ENCODE peak calls at places on chromosomes 13 and 19, in five cellular contexts. One of them, this sample, is unnamed.

GRCh38 chr19:30358821-30359580 is 13.2 kb upstream of the ZNF536 start:
- DNase-seq in type B pancreatic cell: no peak
- DNase-seq in foreskin melanocyte: no peak
- DNase-seq in T-cell: no peak
- DNase-seq in foreskin fibroblast: no peak
- DNase-seq in this sample: no peak

GRCh38 chr19:29380581-29380980 is 145.2 kb upstream of the VSTM2B start:
- DNase-seq in foreskin fibroblast: no peak
- DNase-seq in foreskin melanocyte: no peak
- DNase-seq in type B pancreatic cell: peak
- DNase-seq in T-cell: no peak
- DNase-seq in this sample: no peak

GRCh38 chr19:38696733-38697055 is 47.6 kb downstream of the CAPN12 start:
- DNase-seq in type B pancreatic cell: no peak
- DNase-seq in T-cell: no peak
- DNase-seq in foreskin melanocyte: no peak
- DNase-seq in foreskin fibroblast: no peak
- DNase-seq in this sample: no peak

GRCh38 chr19:18868380-18869230 is 27.4 kb downstream of the CERS1 start:
- DNase-seq in T-cell: no peak
- DNase-seq in foreskin fibroblast: peak
- DNase-seq in type B pancreatic cell: no peak
- DNase-seq in foreskin melanocyte: no peak
- DNase-seq in this sample: no peak

GRCh38 chr13:66665991-66666390 is 564.1 kb downstream of the PCDH9 start:
- DNase-seq in foreskin fibroblast: peak
- DNase-seq in foreskin melanocyte: no peak
- DNase-seq in type B pancreatic cell: no peak
- DNase-seq in T-cell: no peak
- DNase-seq in this sample: no peak

GRCh38 chr13:105773887-105774538 is 761.4 kb downstream of the EFNB2 start:
- DNase-seq in T-cell: no peak
- DNase-seq in type B pancreatic cell: no peak
- DNase-seq in foreskin melanocyte: no peak
- DNase-seq in foreskin fibroblast: no peak
- DNase-seq in this sample: no peak

GRCh38 chr13:31476266-31476665 is 263.1 kb upstream of the RXFP2 start:
- DNase-seq in T-cell: no peak
- DNase-seq in foreskin fibroblast: peak
- DNase-seq in type B pancreatic cell: no peak
- DNase-seq in foreskin melanocyte: no peak
- DNase-seq in this sample: no peak

GRCh38 chr19:53308339-53308811 is 25.2 kb upstream of the ZNF845 start:
- DNase-seq in type B pancreatic cell: peak
- DNase-seq in T-cell: no peak
- DNase-seq in foreskin melanocyte: no peak
- DNase-seq in foreskin fibroblast: peak
- DNase-seq in this sample: no peak

GRCh38 chr19:2611483-2612464 is 90.7 kb downstream of the GNG7 start:
- DNase-seq in type B pancreatic cell: no peak
- DNase-seq in T-cell: no peak
- DNase-seq in foreskin fibroblast: no peak
- DNase-seq in foreskin melanocyte: no peak
- DNase-seq in this sample: no peak

GRCh38 chr19:47122359-47123335 is 8.0 kb upstream of the SAE1 start:
- DNase-seq in foreskin fibroblast: peak
- DNase-seq in T-cell: no peak
- DNase-seq in type B pancreatic cell: no peak
- DNase-seq in foreskin melanocyte: no peak
- DNase-seq in this sample: no peak

This sample was measured in GM13976.